ENCODE peak calls at places on chromosomes 6 and 20, in eight cellular contexts. One of them, this sample, is unnamed.
A peak's percentile ranks its signal among the peaks of the same experiment; 100 is the strongest.

GRCh38 chr6:14743465-14744211 is 502.2 kb upstream of the JARID2 start:
- DNase-seq in fibroblast of lung: peak; percentile 98
- DNase-seq in endodermal cell: peak; percentile 23
- DNase-seq in cardiac fibroblast: peak; percentile 99
- DNase-seq in heart right ventricle: no peak
- DNase-seq in HepG2: peak; percentile 21
- DNase-seq in MM.1S: no peak
- DNase-seq in astrocyte of the spinal cord: peak; percentile 98
- DNase-seq in this sample: no peak

GRCh38 chr6:131868836-131869235 is 61.0 kb downstream of the ENPP1 start:
- DNase-seq in MM.1S: no peak
- DNase-seq in heart right ventricle: no peak
- DNase-seq in HepG2: no peak
- DNase-seq in fibroblast of lung: no peak
- DNase-seq in endodermal cell: no peak
- DNase-seq in astrocyte of the spinal cord: peak; percentile 40
- DNase-seq in cardiac fibroblast: no peak
- DNase-seq in this sample: no peak

GRCh38 chr20:49112596-49113274 is 66.6 kb downstream of the CSE1L start:
- DNase-seq in fibroblast of lung: no peak
- DNase-seq in endodermal cell: no peak
- DNase-seq in heart right ventricle: no peak
- DNase-seq in MM.1S: no peak
- DNase-seq in HepG2: no peak
- DNase-seq in astrocyte of the spinal cord: peak; percentile 42
- DNase-seq in cardiac fibroblast: peak; percentile 52
- DNase-seq in this sample: no peak

GRCh38 chr6:41184761-41185160 is 16.2 kb downstream of the TREML2 start:
- DNase-seq in heart right ventricle: no peak
- DNase-seq in cardiac fibroblast: no peak
- DNase-seq in astrocyte of the spinal cord: no peak
- DNase-seq in fibroblast of lung: no peak
- DNase-seq in MM.1S: no peak
- DNase-seq in endodermal cell: no peak
- DNase-seq in HepG2: no peak
- DNase-seq in this sample: no peak

GRCh38 chr20:25859649-25860530 is 163.2 kb upstream of the ZNF337 start:
- DNase-seq in MM.1S: peak; percentile 62
- DNase-seq in fibroblast of lung: peak; percentile 26
- DNase-seq in heart right ventricle: peak; percentile 79
- DNase-seq in cardiac fibroblast: peak; percentile 70
- DNase-seq in HepG2: peak; percentile 65
- DNase-seq in astrocyte of the spinal cord: peak; percentile 35
- DNase-seq in endodermal cell: peak; percentile 89
- DNase-seq in this sample: peak; percentile 70

GRCh38 chr6:75317503-75318206 is 33.1 kb upstream of the TMEM30A start:
- DNase-seq in heart right ventricle: no peak
- DNase-seq in endodermal cell: peak; percentile 55
- DNase-seq in MM.1S: no peak
- DNase-seq in HepG2: no peak
- DNase-seq in fibroblast of lung: no peak
- DNase-seq in cardiac fibroblast: peak; percentile 60
- DNase-seq in astrocyte of the spinal cord: peak; percentile 65
- DNase-seq in this sample: no peak

GRCh38 chr20:46348231-46348803 is 40.0 kb upstream of the CDH22 start:
- DNase-seq in endodermal cell: peak; percentile 91
- DNase-seq in MM.1S: no peak
- DNase-seq in cardiac fibroblast: peak; percentile 19
- DNase-seq in fibroblast of lung: peak; percentile 21
- DNase-seq in HepG2: no peak
- DNase-seq in heart right ventricle: no peak
- DNase-seq in astrocyte of the spinal cord: peak; percentile 39
- DNase-seq in this sample: no peak

GRCh38 chr6:19806971-19807396 is 30.2 kb upstream of the ID4 start:
- DNase-seq in endodermal cell: no peak
- DNase-seq in HepG2: no peak
- DNase-seq in heart right ventricle: no peak
- DNase-seq in fibroblast of lung: no peak
- DNase-seq in cardiac fibroblast: no peak
- DNase-seq in astrocyte of the spinal cord: no peak
- DNase-seq in MM.1S: no peak
- DNase-seq in this sample: no peak

GRCh38 chr20:4134861-4135379 is 119.6 kb upstream of the RNF24 start:
- DNase-seq in cardiac fibroblast: no peak
- DNase-seq in endodermal cell: peak; percentile 61
- DNase-seq in MM.1S: peak; percentile 88
- DNase-seq in fibroblast of lung: no peak
- DNase-seq in HepG2: no peak
- DNase-seq in astrocyte of the spinal cord: no peak
- DNase-seq in heart right ventricle: no peak
- DNase-seq in this sample: no peak

GRCh38 chr6:165106261-165106660 is 203.1 kb downstream of the C6orf118 start:
- DNase-seq in fibroblast of lung: no peak
- DNase-seq in endodermal cell: no peak
- DNase-seq in astrocyte of the spinal cord: no peak
- DNase-seq in heart right ventricle: no peak
- DNase-seq in cardiac fibroblast: no peak
- DNase-seq in HepG2: no peak
- DNase-seq in MM.1S: no peak
- DNase-seq in this sample: no peak

GRCh38 chr20:4836473-4836872 is 114.8 kb downstream of the PRND start:
- DNase-seq in HepG2: no peak
- DNase-seq in endodermal cell: no peak
- DNase-seq in fibroblast of lung: no peak
- DNase-seq in cardiac fibroblast: no peak
- DNase-seq in heart right ventricle: no peak
- DNase-seq in astrocyte of the spinal cord: no peak
- DNase-seq in MM.1S: no peak
- DNase-seq in this sample: no peak

GRCh38 chr20:4183361-4183760 is 168.0 kb upstream of the RNF24 start:
- DNase-seq in heart right ventricle: no peak
- DNase-seq in endodermal cell: no peak
- DNase-seq in cardiac fibroblast: no peak
- DNase-seq in MM.1S: no peak
- DNase-seq in astrocyte of the spinal cord: no peak
- DNase-seq in fibroblast of lung: no peak
- DNase-seq in HepG2: no peak
- DNase-seq in this sample: peak; percentile 9

GRCh38 chr6:72922401-72922800 is 300.5 kb downstream of the KCNQ5 start:
- DNase-seq in MM.1S: no peak
- DNase-seq in astrocyte of the spinal cord: peak; percentile 23
- DNase-seq in heart right ventricle: no peak
- DNase-seq in HepG2: no peak
- DNase-seq in endodermal cell: no peak
- DNase-seq in cardiac fibroblast: no peak
- DNase-seq in fibroblast of lung: no peak
- DNase-seq in this sample: no peak

GRCh38 chr6:46044876-46045617 is 29.4 kb upstream of the CLIC5 start:
- DNase-seq in fibroblast of lung: peak; percentile 89
- DNase-seq in cardiac fibroblast: peak; percentile 96
- DNase-seq in HepG2: no peak
- DNase-seq in MM.1S: no peak
- DNase-seq in astrocyte of the spinal cord: peak; percentile 90
- DNase-seq in endodermal cell: no peak
- DNase-seq in heart right ventricle: peak; percentile 75
- DNase-seq in this sample: no peak

GRCh38 chr6:72418495-72418894 is 203.4 kb upstream of the KCNQ5 start:
- DNase-seq in HepG2: no peak
- DNase-seq in astrocyte of the spinal cord: peak; percentile 49
- DNase-seq in fibroblast of lung: peak; percentile 21
- DNase-seq in cardiac fibroblast: peak; percentile 52
- DNase-seq in endodermal cell: no peak
- DNase-seq in heart right ventricle: no peak
- DNase-seq in MM.1S: no peak
- DNase-seq in this sample: no peak

GRCh38 chr20:38875170-38875993 is 50.8 kb upstream of the FAM83D start:
- DNase-seq in endodermal cell: no peak
- DNase-seq in fibroblast of lung: no peak
- DNase-seq in heart right ventricle: peak; percentile 15
- DNase-seq in HepG2: no peak
- DNase-seq in MM.1S: peak; percentile 97
- DNase-seq in cardiac fibroblast: no peak
- DNase-seq in astrocyte of the spinal cord: no peak
- DNase-seq in this sample: peak; percentile 79

GRCh38 chr6:112245511-112246203 is 8.7 kb downstream of the LAMA4 start:
- DNase-seq in heart right ventricle: no peak
- DNase-seq in endodermal cell: no peak
- DNase-seq in HepG2: no peak
- DNase-seq in fibroblast of lung: peak; percentile 96
- DNase-seq in astrocyte of the spinal cord: peak; percentile 88
- DNase-seq in MM.1S: no peak
- DNase-seq in cardiac fibroblast: peak; percentile 53
- DNase-seq in this sample: no peak

GRCh38 chr20:40339661-40340449 is 349.2 kb downstream of the MAFB start:
- DNase-seq in astrocyte of the spinal cord: no peak
- DNase-seq in cardiac fibroblast: no peak
- DNase-seq in MM.1S: no peak
- DNase-seq in HepG2: no peak
- DNase-seq in endodermal cell: no peak
- DNase-seq in fibroblast of lung: no peak
- DNase-seq in heart right ventricle: peak; percentile 24
- DNase-seq in this sample: no peak

GRCh38 chr6:2454180-2454579 is 208.8 kb upstream of the GMDS start:
- DNase-seq in endodermal cell: no peak
- DNase-seq in astrocyte of the spinal cord: no peak
- DNase-seq in HepG2: no peak
- DNase-seq in cardiac fibroblast: no peak
- DNase-seq in fibroblast of lung: no peak
- DNase-seq in heart right ventricle: no peak
- DNase-seq in MM.1S: no peak
- DNase-seq in this sample: no peak

GRCh38 chr6:2449572-2449940 is 204.2 kb upstream of the GMDS start:
- DNase-seq in HepG2: no peak
- DNase-seq in cardiac fibroblast: no peak
- DNase-seq in MM.1S: no peak
- DNase-seq in heart right ventricle: no peak
- DNase-seq in endodermal cell: no peak
- DNase-seq in astrocyte of the spinal cord: no peak
- DNase-seq in fibroblast of lung: no peak
- DNase-seq in this sample: no peak

GRCh38 chr6:2447318-2447717 is 201.9 kb upstream of the GMDS start:
- DNase-seq in endodermal cell: no peak
- DNase-seq in cardiac fibroblast: no peak
- DNase-seq in MM.1S: no peak
- DNase-seq in HepG2: peak; percentile 51
- DNase-seq in astrocyte of the spinal cord: no peak
- DNase-seq in fibroblast of lung: no peak
- DNase-seq in heart right ventricle: no peak
- DNase-seq in this sample: no peak

GRCh38 chr6:2448826-2449571 is 203.6 kb upstream of the GMDS start:
- DNase-seq in astrocyte of the spinal cord: peak; percentile 77
- DNase-seq in heart right ventricle: peak; percentile 36
- DNase-seq in endodermal cell: peak; percentile 72
- DNase-seq in cardiac fibroblast: peak; percentile 86
- DNase-seq in HepG2: peak; percentile 72
- DNase-seq in fibroblast of lung: peak; percentile 88
- DNase-seq in MM.1S: peak; percentile 34
- DNase-seq in this sample: peak; percentile 73

DNA sequence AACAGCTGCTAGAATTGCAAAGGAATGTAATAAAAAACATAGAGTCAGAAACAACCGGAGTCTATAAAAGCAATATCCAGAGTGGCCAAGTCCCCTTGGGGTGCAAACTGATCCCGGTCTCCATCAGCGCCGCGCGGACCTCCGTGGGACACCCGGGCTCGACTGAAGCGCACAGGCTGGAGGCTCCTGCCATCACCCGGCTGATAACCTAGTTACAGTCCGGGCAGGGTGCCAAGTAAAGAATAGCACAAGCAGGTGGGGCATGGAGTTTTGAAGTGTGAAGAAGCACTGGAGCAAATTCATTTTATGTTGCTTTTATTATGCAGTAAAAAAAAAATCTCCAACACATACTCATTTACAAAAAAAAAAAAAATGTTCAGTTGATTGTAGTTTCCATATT is 205.1 kb upstream of the GMDS start:
- DNase-seq in fibroblast of lung: no peak
- DNase-seq in HepG2: no peak
- DNase-seq in cardiac fibroblast: no peak
- DNase-seq in MM.1S: no peak
- DNase-seq in astrocyte of the spinal cord: no peak
- DNase-seq in heart right ventricle: peak; percentile 78
- DNase-seq in endodermal cell: no peak
- DNase-seq in this sample: no peak
- TF ChIP-seq CTCF in fibroblast of lung: no peak
- TF ChIP-seq CTCF in HepG2: no peak
- TF ChIP-seq CTCF in cardiac fibroblast: no peak
- TF ChIP-seq CTCF in MM.1S: no peak
- TF ChIP-seq CTCF in astrocyte of the spinal cord: no peak
- TF ChIP-seq CTCF in heart right ventricle: no peak
- TF ChIP-seq CTCF in endodermal cell: no peak
- TF ChIP-seq CTCF in this sample: no peak

GRCh38 chr6:170394980-170395379 is 88.4 kb downstream of the FAM120B start:
- DNase-seq in astrocyte of the spinal cord: no peak
- DNase-seq in endodermal cell: no peak
- DNase-seq in cardiac fibroblast: no peak
- DNase-seq in HepG2: no peak
- DNase-seq in heart right ventricle: no peak
- DNase-seq in MM.1S: no peak
- DNase-seq in fibroblast of lung: no peak
- DNase-seq in this sample: no peak
- TF ChIP-seq CTCF in astrocyte of the spinal cord: no peak
- TF ChIP-seq CTCF in endodermal cell: no peak
- TF ChIP-seq CTCF in cardiac fibroblast: no peak
- TF ChIP-seq CTCF in HepG2: no peak
- TF ChIP-seq CTCF in heart right ventricle: no peak
- TF ChIP-seq CTCF in MM.1S: no peak
- TF ChIP-seq CTCF in fibroblast of lung: no peak
- TF ChIP-seq CTCF in this sample: no peak

DNA sequence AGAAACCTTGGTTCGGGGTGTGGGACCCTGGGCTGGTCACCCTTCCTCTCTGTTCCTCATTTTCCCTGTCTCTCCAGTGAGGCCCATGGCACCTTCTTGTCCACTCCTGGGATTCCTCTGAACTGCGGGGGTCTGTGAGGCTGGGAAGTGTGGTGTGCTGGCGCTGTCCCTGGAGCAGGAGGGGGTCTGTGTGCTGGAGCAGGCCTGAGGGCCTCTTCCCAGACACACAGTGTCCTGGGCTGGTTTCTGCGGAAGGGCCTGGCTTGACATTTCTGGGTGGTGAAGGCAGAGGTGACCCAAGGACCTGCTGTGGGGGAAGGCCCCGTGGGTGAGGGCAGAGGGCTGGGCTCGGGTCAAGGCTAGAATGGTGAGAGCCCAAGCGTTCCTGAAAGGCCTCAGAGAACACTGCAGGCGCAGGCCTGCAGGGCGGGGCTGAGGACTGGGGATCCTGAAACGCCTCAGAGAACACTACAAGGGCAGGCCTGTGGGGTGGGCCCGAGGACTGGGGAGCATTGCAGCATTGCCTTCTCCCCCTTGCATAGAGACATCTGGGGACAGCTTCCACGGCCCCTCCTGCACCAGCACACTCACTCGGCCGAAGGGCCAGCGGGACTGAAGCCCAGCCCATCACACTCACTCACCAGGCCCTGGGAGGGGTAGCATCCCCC is 10.6 kb upstream of the BAK1 start:
- DNase-seq in astrocyte of the spinal cord: no peak
- DNase-seq in endodermal cell: peak; percentile 85
- DNase-seq in MM.1S: no peak
- DNase-seq in HepG2: peak; percentile 80
- DNase-seq in fibroblast of lung: no peak
- DNase-seq in cardiac fibroblast: peak; percentile 27
- DNase-seq in heart right ventricle: no peak
- DNase-seq in this sample: no peak
- TF ChIP-seq CTCF in astrocyte of the spinal cord: no peak
- TF ChIP-seq CTCF in endodermal cell: no peak
- TF ChIP-seq CTCF in MM.1S: no peak
- TF ChIP-seq CTCF in HepG2: no peak
- TF ChIP-seq CTCF in fibroblast of lung: no peak
- TF ChIP-seq CTCF in cardiac fibroblast: peak; percentile 5
- TF ChIP-seq CTCF in heart right ventricle: no peak
- TF ChIP-seq CTCF in this sample: no peak

GRCh38 chr6:24524801-24525200 is 30.0 kb downstream of the ALDH5A1 start:
- DNase-seq in heart right ventricle: no peak
- DNase-seq in fibroblast of lung: peak; percentile 62
- DNase-seq in astrocyte of the spinal cord: peak; percentile 59
- DNase-seq in HepG2: peak; percentile 33
- DNase-seq in endodermal cell: peak; percentile 73
- DNase-seq in cardiac fibroblast: peak; percentile 68
- DNase-seq in MM.1S: peak; percentile 58
- DNase-seq in this sample: peak; percentile 50
- TF ChIP-seq CTCF in heart right ventricle: no peak
- TF ChIP-seq CTCF in fibroblast of lung: peak; percentile 42
- TF ChIP-seq CTCF in astrocyte of the spinal cord: peak; percentile 60
- TF ChIP-seq CTCF in HepG2: peak; percentile 55
- TF ChIP-seq CTCF in endodermal cell: peak; percentile 87
- TF ChIP-seq CTCF in cardiac fibroblast: peak; percentile 48
- TF ChIP-seq CTCF in MM.1S: peak; percentile 48
- TF ChIP-seq CTCF in this sample: peak; percentile 45

This sample was measured in GM13976.